ENCODE peak calls at places on chromosomes 12 and 14, in five cellular contexts. C, N, M, G and U are unnamed samples.

GRCh38 chr14:65028937-65029336 is 42.2 kb downstream of the FNTB start:
- DNase-seq in C (peak), N (no peak), M (no peak), G (no peak), U (no peak)

GRCh38 chr14:93115920-93116675 is at the start of gene ITPK1:
- DNase-seq in C (no peak), N (peak), M (peak), G (no peak), U (no peak)

GRCh38 chr14:94775082-94775874 is 5.4 kb upstream of the GSC start:
- DNase-seq in C (no peak), N (no peak), M (no peak), G (no peak), U (no peak)

GRCh38 chr14:95415993-95416392 is 96.3 kb upstream of the CLMN start:
- DNase-seq in C (no peak), N (no peak), M (no peak), G (no peak), U (no peak)

GRCh38 chr14:57390806-57391562 is 598 bp downstream of the NAA30 start:
- DNase-seq in C (peak), N (peak), M (peak), G (no peak), U (no peak)

GRCh38 chr12:120741476-120742206 is 16.0 kb downstream of the ACADS start:
- DNase-seq in C (peak), N (no peak), M (no peak), G (no peak), U (no peak)

GRCh38 chr14:94970937-94971730 is 186.2 kb downstream of the DICER1 start:
- DNase-seq in C (no peak), N (no peak), M (no peak), G (no peak), U (no peak)

GRCh38 chr12:111581434-111582132 is 17.5 kb downstream of the ATXN2 start:
- DNase-seq in C (no peak), N (no peak), M (no peak), G (no peak), U (no peak)

GRCh38 chr12:3633396-3633795 is 119.5 kb downstream of the CRACR2A start:
- DNase-seq in C (no peak), N (no peak), M (no peak), G (no peak), U (no peak)

GRCh38 chr12:123657211-123657610 is 13.7 kb upstream of the TCTN2 start:
- DNase-seq in C (no peak), N (no peak), M (no peak), G (no peak), U (no peak)
- TF ChIP-seq CTCF in C (no peak), N (no peak), M (no peak), G (no peak), U (no peak)

GRCh38 chr12:124464830-124465229 is 102.6 kb downstream of the NCOR2 start:
- DNase-seq in C (no peak), N (peak), M (no peak), G (no peak), U (no peak)

GRCh38 chr12:124469193-124469888 is 98.1 kb downstream of the NCOR2 start:
- DNase-seq in C (no peak), N (peak), M (no peak), G (no peak), U (no peak)

GRCh38 chr12:124464062-124464461 is 103.3 kb downstream of the NCOR2 start:
- DNase-seq in C (no peak), N (no peak), M (no peak), G (no peak), U (peak)

GRCh38 chr12:124465473-124465872 is 101.9 kb downstream of the NCOR2 start:
- DNase-seq in C (no peak), N (no peak), M (no peak), G (no peak), U (no peak)

GRCh38 chr12:124466200-124467128 is 100.9 kb downstream of the NCOR2 start:
- DNase-seq in C (no peak), N (no peak), M (no peak), G (no peak), U (peak)
- H3K27ac ChIP-seq in C (no peak), N (no peak), M (no peak), G (no peak), U (peak)

GRCh38 chr14:90555126-90556049 is 158.6 kb downstream of the CALM1 start:
- DNase-seq in C (no peak), N (no peak), M (no peak), G (no peak), U (no peak)

GRCh38 chr14:90557516-90557915 is 160.7 kb downstream of the CALM1 start:
- DNase-seq in C (no peak), N (no peak), M (no peak), G (no peak), U (no peak)

GRCh38 chr14:90556666-90557450 is 160.0 kb downstream of the CALM1 start:
- DNase-seq in C (no peak), N (no peak), M (no peak), G (no peak), U (no peak)

GRCh38 chr14:90554341-90554740 is 157.5 kb downstream of the CALM1 start:
- DNase-seq in C (no peak), N (no peak), M (peak), G (peak), U (no peak)

DNA sequence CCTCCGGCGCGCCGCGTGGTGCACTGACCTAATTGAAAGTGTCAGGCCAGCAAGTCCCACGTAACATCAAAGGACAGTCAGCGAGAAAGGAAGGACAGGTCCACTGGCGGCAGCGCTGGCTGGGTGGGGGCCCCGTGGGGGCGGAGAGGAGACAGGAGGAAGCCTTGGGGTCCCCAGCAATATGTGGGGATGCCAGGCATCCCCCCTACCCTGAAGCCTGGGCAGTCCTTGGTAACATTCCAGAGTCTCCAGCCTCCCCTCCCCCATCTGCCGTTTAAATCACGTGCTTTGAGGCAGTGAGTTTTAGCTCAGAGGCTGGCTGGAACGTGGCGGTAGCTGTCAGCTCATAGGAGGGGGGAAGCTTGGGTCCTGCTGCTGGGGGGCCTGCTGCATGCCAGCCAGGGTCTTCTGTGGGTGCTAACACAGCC is 159.2 kb downstream of the CALM1 start:
- DNase-seq in C (no peak), N (no peak), M (no peak), G (no peak), U (no peak)
- H3K4me3 ChIP-seq in C (no peak), N (no peak), M (no peak), G (peak), U (peak)

GRCh38 chr14:73764881-73765280 is 50.7 kb upstream of the PNMA1 start:
- DNase-seq in C (peak), N (no peak), M (peak), G (no peak), U (no peak)
- TF ChIP-seq CTCF in C (no peak), N (no peak), M (no peak), G (no peak), U (no peak)

GRCh38 chr12:72268386-72268785 is 3.8 kb upstream of the TRHDE start:
- DNase-seq in C (no peak), N (no peak), M (no peak), G (no peak), U (no peak)

GRCh38 chr12:72267974-72268373 is 4.2 kb upstream of the TRHDE start:
- DNase-seq in C (no peak), N (peak), M (no peak), G (no peak), U (no peak)

GRCh38 chr12:72269491-72269890 is 2.7 kb upstream of the TRHDE start:
- DNase-seq in C (no peak), N (peak), M (no peak), G (no peak), U (no peak)

GRCh38 chr12:72261885-72262284 is 10.3 kb upstream of the TRHDE start:
- DNase-seq in C (no peak), N (no peak), M (no peak), G (no peak), U (no peak)

DNA sequence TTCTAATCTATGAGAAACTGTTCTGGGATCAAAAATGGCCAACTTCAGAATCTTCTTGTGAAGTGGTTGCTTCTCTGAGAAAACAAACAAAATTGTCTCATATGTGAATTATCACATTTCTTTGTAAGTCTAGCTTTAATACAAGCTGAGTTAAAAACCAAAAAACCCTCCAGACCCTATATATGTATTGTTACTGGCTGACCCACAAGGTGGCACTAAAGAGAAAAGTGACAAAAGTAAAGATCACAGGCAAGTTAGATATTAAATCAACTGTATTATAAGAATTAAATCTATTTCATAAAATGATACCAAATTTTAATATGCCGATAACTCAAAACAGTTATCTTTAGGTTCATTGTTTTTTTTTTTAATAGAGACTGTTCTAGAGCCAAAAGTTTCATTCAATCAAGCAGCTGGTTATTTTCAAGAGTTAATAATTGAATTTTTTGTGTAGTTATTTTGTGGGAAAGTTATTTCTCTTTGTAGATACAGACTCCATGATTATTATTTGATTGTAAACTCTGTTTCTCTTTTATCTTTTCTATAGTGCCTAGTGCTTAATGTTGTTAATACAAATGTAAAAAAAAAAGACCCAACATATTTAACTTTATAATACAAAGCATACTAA is 7.5 kb upstream of the TRHDE start:
- DNase-seq in C (no peak), N (peak), M (no peak), G (no peak), U (no peak)
- H3K27ac ChIP-seq in C (no peak), N (no peak), M (no peak), G (no peak), U (no peak)